ENCODE peak calls at places on chromosomes 11 and 22, in eight cellular contexts. H is ovary, F is K562, V is sigmoid colon, L is A549, S is tibial nerve, G is upper lobe of left lung, R is transverse colon. J is an unnamed sample.

GRCh38 chr11:8671651-8672062 is 10.8 kb downstream of the TRIM66 start:
- DNase-seq in V (peak; percentile 82), S (no peak), H (peak; percentile 42), G (no peak), L (no peak), F (no peak), R (no peak), J (no peak)

GRCh38 chr11:105718641-105719040 is 108.8 kb downstream of the GRIA4 start:
- DNase-seq in R (no peak), L (no peak), G (no peak), V (no peak), F (no peak), S (no peak), H (no peak), J (no peak)

GRCh38 chr11:33588056-33588455 is 112.6 kb downstream of the C11orf91 start:
- DNase-seq in F (no peak), G (no peak), R (no peak), S (no peak), H (no peak), V (no peak), L (no peak), J (no peak)

GRCh38 chr11:128518493-128519207 is 68.7 kb downstream of the ETS1 start:
- DNase-seq in R (no peak), H (no peak), S (no peak), F (no peak), G (no peak), L (no peak), V (no peak), J (no peak)

GRCh38 chr11:1153951-1154487 is 3.7 kb upstream of the MUC5AC start:
- DNase-seq in V (peak; percentile 67), L (peak; percentile 86), G (peak; percentile 34), H (peak; percentile 36), S (no peak), F (peak; percentile 51), R (peak; percentile 35), J (peak; percentile 84)

GRCh38 chr11:14645247-14645912 is 1.8 kb downstream of the PDE3B start:
- DNase-seq in R (no peak), S (no peak), H (no peak), F (no peak), V (no peak), G (no peak), L (peak; percentile 21), J (no peak)

GRCh38 chr22:32558681-32559355 is 84.2 kb downstream of the FBXO7 start:
- DNase-seq in G (peak; percentile 49), R (peak; percentile 82), F (no peak), S (peak; percentile 41), L (peak; percentile 51), H (no peak), V (peak; percentile 88), J (peak; percentile 46)

GRCh38 chr22:17348464-17349103 is 20.7 kb upstream of the CECR2 start:
- DNase-seq in S (no peak), V (no peak), G (no peak), L (no peak), F (no peak), R (no peak), H (no peak), J (no peak)

GRCh38 chr11:130865091-130865771 is 51.0 kb downstream of the SNX19 start:
- DNase-seq in F (no peak), G (no peak), L (no peak), R (no peak), S (no peak), V (no peak), H (no peak), J (no peak)

GRCh38 chr11:45556851-45557707 is 108.3 kb downstream of the CHST1 start:
- DNase-seq in V (no peak), L (no peak), R (no peak), G (no peak), S (no peak), H (no peak), F (peak; percentile 37), J (no peak)

GRCh38 chr11:10205928-10206327 is 88.1 kb downstream of the SBF2 start:
- DNase-seq in H (no peak), V (no peak), L (no peak), S (no peak), R (no peak), F (no peak), G (no peak), J (no peak)

GRCh38 chr11:95512177-95512576 is 277.4 kb downstream of the FAM76B start:
- DNase-seq in L (no peak), H (no peak), R (peak; percentile 8), F (no peak), G (no peak), S (no peak), V (peak; percentile 76), J (no peak)

GRCh38 chr11:43467958-43468357 is 109.2 kb downstream of the TTC17 start:
- DNase-seq in R (no peak), L (no peak), F (no peak), G (no peak), V (no peak), H (no peak), S (no peak), J (no peak)

GRCh38 chr11:278001-278951 is at the start of gene NLRP6:
- DNase-seq in R (no peak), H (peak; percentile 29), F (no peak), V (peak; percentile 57), S (peak; percentile 12), L (no peak), G (no peak), J (no peak)

GRCh38 chr11:688681-689080 is 6.3 kb downstream of the DEAF1 start:
- DNase-seq in L (no peak), G (no peak), F (no peak), H (no peak), R (no peak), V (no peak), S (no peak), J (no peak)

GRCh38 chr11:4543561-4543960 is 1.4 kb upstream of the OR52M1 start:
- DNase-seq in F (no peak), H (no peak), R (no peak), V (no peak), L (no peak), G (no peak), S (no peak), J (no peak)

GRCh38 chr22:26777402-26777801 is 120.0 kb downstream of the MIAT start:
- DNase-seq in V (no peak), G (no peak), S (no peak), L (no peak), F (no peak), H (no peak), R (no peak), J (no peak)

GRCh38 chr11:33867996-33868645 is 23.8 kb downstream of the LMO2 start:
- DNase-seq in V (no peak), L (no peak), R (no peak), S (no peak), F (no peak), H (no peak), G (no peak), J (no peak)

GRCh38 chr22:29055192-29055830 is 6.3 kb downstream of the C22orf31 start:
- DNase-seq in V (no peak), G (no peak), F (no peak), R (no peak), H (no peak), L (no peak), S (no peak), J (no peak)

GRCh38 chr11:123062892-123063395 is 1.0 kb upstream of the HSPA8 start:
- DNase-seq in L (no peak), S (no peak), R (no peak), V (no peak), F (peak; percentile 67), H (no peak), G (no peak), J (no peak)

GRCh38 chr11:65540290-65541092 is 15.6 kb downstream of the SCYL1 start:
- DNase-seq in H (peak; percentile 96), G (peak; percentile 95), V (peak; percentile 95), F (peak; percentile 94), S (peak; percentile 87), L (peak; percentile 91), R (peak; percentile 97), J (peak; percentile 95)

GRCh38 chr11:12017243-12017678 is 8.8 kb upstream of the DKK3 start:
- DNase-seq in F (no peak), H (no peak), G (no peak), R (no peak), V (no peak), L (no peak), S (no peak), J (no peak)

GRCh38 chr22:37802310-37803194 is 5.2 kb upstream of the GCAT start:
- DNase-seq in F (peak; percentile 52), H (peak; percentile 81), G (peak; percentile 73), S (no peak), R (peak; percentile 73), L (no peak), V (peak; percentile 83), J (peak; percentile 60)
- TF ChIP-seq POLR2A in F (peak; percentile 62), H (no peak), G (peak; percentile 74), S (peak; percentile 28), R (peak; percentile 68), L (no peak), V (peak; percentile 58), J (no peak)

GRCh38 chr11:99271527-99271926 is 250.8 kb downstream of the CNTN5 start:
- DNase-seq in R (no peak), H (no peak), L (no peak), G (no peak), S (no peak), V (no peak), F (no peak), J (no peak)

GRCh38 chr11:99277281-99277680 is 256.5 kb downstream of the CNTN5 start:
- DNase-seq in R (no peak), S (no peak), L (no peak), H (no peak), V (no peak), F (no peak), G (no peak), J (no peak)

GRCh38 chr11:99281331-99281730 is 260.6 kb downstream of the CNTN5 start:
- DNase-seq in G (no peak), H (no peak), F (no peak), R (no peak), V (no peak), S (no peak), L (no peak), J (no peak)

DNA sequence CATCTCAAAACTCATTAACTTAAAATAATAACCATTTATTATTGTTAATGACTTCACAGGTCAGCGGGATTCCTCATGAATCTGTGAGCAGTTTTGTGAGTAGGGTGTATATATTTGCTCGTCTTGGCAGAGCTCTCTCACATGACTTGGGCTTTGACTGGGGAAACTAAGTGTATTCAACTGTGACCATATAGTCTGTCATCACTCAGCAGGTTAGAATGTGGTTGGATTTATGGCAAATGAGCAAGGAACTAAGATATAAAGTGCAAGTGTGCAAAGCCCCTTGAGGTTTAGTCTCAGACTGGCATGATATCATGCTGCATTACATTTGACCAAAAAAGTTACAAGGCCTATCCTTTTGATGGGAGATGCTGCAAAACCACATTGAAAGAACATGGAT is 254.8 kb downstream of the CNTN5 start:
- DNase-seq in G (no peak), L (no peak), F (no peak), V (no peak), R (no peak), H (no peak), S (no peak), J (no peak)
- TF ChIP-seq EP300 in G (no peak), L (no peak), F (no peak), V (no peak), R (no peak), H (no peak), S (no peak), J (no peak)

GRCh38 chr11:78759067-78759466 is 184.4 kb upstream of the NARS2 start:
- DNase-seq in G (no peak), H (no peak), S (no peak), L (no peak), F (no peak), R (no peak), V (no peak), J (no peak)
- TF ChIP-seq POLR2A in G (no peak), H (no peak), S (no peak), L (no peak), F (no peak), R (no peak), V (no peak), J (no peak)

GRCh38 chr22:40036591-40037225 is 42.0 kb downstream of the FAM83F start:
- DNase-seq in L (peak; percentile 69), F (peak; percentile 68), S (no peak), R (peak; percentile 68), V (peak; percentile 77), H (peak; percentile 62), G (peak; percentile 59), J (peak; percentile 63)
- TF ChIP-seq EP300 in L (no peak), F (no peak), S (no peak), R (no peak), V (no peak), H (no peak), G (no peak), J (no peak)